ENCODE peak calls at places on chromosomes 16 and 17, in ten cellular contexts. O, G, U, W, V, C, S, P, F and K are unnamed samples.

GRCh38 chr17:4980644-4981216 is 6.7 kb downstream of the CAMTA2 start:
- DNase-seq in W (no peak), G (no peak), P (peak), V (no peak), O (peak), F (no peak), U (peak), C (peak), S (no peak), K (no peak)

GRCh38 chr17:55442953-55443683 is 21.5 kb upstream of the MMD start:
- DNase-seq in F (no peak), S (no peak), C (no peak), O (no peak), W (no peak), V (no peak), U (peak), P (no peak), G (no peak), K (no peak)

GRCh38 chr16:4240624-4241023 is 1.3 kb downstream of the SRL start:
- DNase-seq in U (no peak), G (no peak), C (no peak), P (no peak), V (no peak), S (no peak), W (no peak), O (no peak), F (no peak), K (peak)

GRCh38 chr17:67208232-67208631 is 36.8 kb downstream of the HELZ start:
- DNase-seq in U (no peak), O (no peak), F (no peak), W (no peak), G (no peak), S (no peak), C (no peak), P (no peak), V (no peak), K (no peak)

GRCh38 chr17:16889088-16889465 is 82.8 kb downstream of the TNFRSF13B start:
- DNase-seq in F (no peak), V (no peak), C (no peak), W (no peak), P (no peak), U (no peak), G (no peak), O (no peak), S (no peak), K (no peak)

GRCh38 chr17:82367724-82368524 is 3.6 kb upstream of the UTS2R start:
- DNase-seq in S (no peak), P (no peak), O (peak), U (no peak), G (no peak), C (peak), W (no peak), V (no peak), F (no peak), K (no peak)

GRCh38 chr16:55471448-55472097 is 7.4 kb upstream of the MMP2 start:
- DNase-seq in O (peak), V (no peak), C (no peak), S (no peak), U (peak), G (peak), P (peak), W (no peak), F (no peak), K (no peak)

GRCh38 chr16:397135-397661 is at the start of gene NME4:
- DNase-seq in V (no peak), P (no peak), O (peak), G (no peak), F (no peak), C (no peak), U (peak), S (no peak), W (no peak), K (no peak)

GRCh38 chr16:87447323-87447722 is 45.5 kb downstream of the ZCCHC14 start:
- DNase-seq in F (no peak), G (no peak), S (no peak), C (no peak), O (peak), V (no peak), U (peak), W (no peak), P (no peak), K (no peak)

GRCh38 chr17:8004899-8005298 is 2.5 kb downstream of the GUCY2D start:
- DNase-seq in S (no peak), W (no peak), V (no peak), O (peak), G (no peak), C (no peak), F (no peak), P (no peak), U (peak), K (no peak)

GRCh38 chr17:62178579-62178978 is 113.5 kb upstream of the MED13 start:
- DNase-seq in F (no peak), S (no peak), V (no peak), U (peak), P (peak), C (no peak), O (peak), W (no peak), G (no peak), K (no peak)

GRCh38 chr16:58970775-58971174 is 236.7 kb upstream of the GOT2 start:
- DNase-seq in V (no peak), O (peak), C (no peak), U (no peak), S (no peak), F (no peak), P (no peak), W (no peak), G (no peak), K (no peak)

GRCh38 chr16:58128721-58129096 is 472 bp downstream of the CFAP20 start:
- DNase-seq in O (no peak), G (no peak), C (no peak), U (no peak), S (no peak), V (peak), F (no peak), W (no peak), P (no peak), K (peak)

GRCh38 chr16:65532218-65532617 is 410.4 kb upstream of the CDH11 start:
- DNase-seq in C (peak), O (peak), S (no peak), U (no peak), W (no peak), F (no peak), P (no peak), G (no peak), V (no peak), K (no peak)

GRCh38 chr16:80992676-80993292 is 13.9 kb downstream of the CMC2 start:
- DNase-seq in O (no peak), G (no peak), V (no peak), W (no peak), P (no peak), F (no peak), U (no peak), S (no peak), C (no peak), K (no peak)

GRCh38 chr17:19755821-19756510 is 7.9 kb upstream of the ALDH3A1 start:
- DNase-seq in F (no peak), U (no peak), W (no peak), O (no peak), V (no peak), P (no peak), G (no peak), C (no peak), S (no peak), K (no peak)

GRCh38 chr17:57622886-57623433 is 122.1 kb downstream of the CCDC182 start:
- DNase-seq in F (no peak), V (no peak), W (no peak), U (peak), S (no peak), O (peak), P (peak), G (no peak), C (no peak), K (no peak)

GRCh38 chr16:27326738-27327585 is 13.2 kb downstream of the IL4R start:
- DNase-seq in G (peak), S (peak), U (peak), C (peak), P (peak), V (peak), F (no peak), O (peak), W (no peak), K (peak)

GRCh38 chr17:9217151-9218067 is 196.1 kb downstream of the NTN1 start:
- DNase-seq in P (no peak), U (peak), C (peak), V (no peak), F (no peak), G (no peak), S (no peak), W (no peak), O (peak), K (no peak)

GRCh38 chr17:80259642-80260535 is 763 bp upstream of the RNF213 start:
- DNase-seq in V (peak), F (no peak), O (peak), W (peak), P (peak), S (peak), C (peak), U (peak), G (peak), K (peak)

GRCh38 chr16:16992986-16993783 is 477.6 kb downstream of the XYLT1 start:
- DNase-seq in U (no peak), S (no peak), P (no peak), O (no peak), G (no peak), F (no peak), C (no peak), W (no peak), V (no peak), K (no peak)

GRCh38 chr17:9057310-9057709 is 36.0 kb downstream of the NTN1 start:
- DNase-seq in C (no peak), U (no peak), V (no peak), F (no peak), G (peak), W (no peak), S (no peak), P (no peak), O (no peak), K (no peak)